ENCODE peak calls at places on chromosome 17, in six cellular contexts. N is kidney tubule cell, Y is HuH-7.5, M is omental fat pad, P is GM23248, V is GM19239. O is an unnamed sample.

GRCh38 chr17:5772720-5773119 is 188.4 kb upstream of the NLRP1 start:
- DNase-seq in N (peak), Y (no peak), M (no peak), P (no peak), V (no peak), O (peak)

GRCh38 chr17:21214015-21214776 is at the start of gene TMEM11:
- DNase-seq in N (peak), Y (peak), M (peak), P (peak), V (peak), O (peak)

GRCh38 chr17:81412490-81413093 is 17.3 kb downstream of the BAHCC1 start:
- DNase-seq in N (no peak), Y (no peak), M (no peak), P (no peak), V (peak), O (peak)

GRCh38 chr17:48290378-48290777 is 139.6 kb downstream of the SKAP1 start:
- DNase-seq in N (no peak), Y (no peak), M (no peak), P (no peak), V (no peak), O (no peak)

GRCh38 chr17:7137182-7137943 is 22.7 kb upstream of the ASGR2 start:
- DNase-seq in N (no peak), Y (no peak), M (no peak), P (peak), V (no peak), O (no peak)

GRCh38 chr17:1730345-1731193 is 6.1 kb downstream of the WDR81 start:
- DNase-seq in N (peak), Y (no peak), M (peak), P (peak), V (no peak), O (peak)

GRCh38 chr17:58335061-58335731 is 6.6 kb upstream of the TSPOAP1 start:
- DNase-seq in N (no peak), Y (no peak), M (no peak), P (no peak), V (no peak), O (no peak)

GRCh38 chr17:50218771-50219315 is 17.4 kb upstream of the COL1A1 start:
- DNase-seq in N (peak), Y (no peak), M (no peak), P (peak), V (no peak), O (no peak)